ENCODE peak calls at places on chromosomes 4 and X, in four cellular contexts. Z, B, J and S are unnamed samples.

GRCh38 chr4:110840221-110840654 is 217.4 kb upstream of the PITX2 start:
- DNase-seq in Z (peak; percentile 72), J (no peak), B (no peak), S (no peak)

GRCh38 chr4:128715616-128716015 is 93.9 kb upstream of the JADE1 start:
- DNase-seq in J (no peak), B (no peak), Z (peak; percentile 77), S (no peak)

GRCh38 chr4:10403633-10404445 is 53.4 kb downstream of the ZNF518B start:
- DNase-seq in J (peak; percentile 1), B (peak; percentile 53), Z (peak; percentile 30), S (no peak)

GRCh38 chrX:136780738-136781137 is at the start of gene ARHGEF6:
- DNase-seq in B (no peak), Z (no peak), J (no peak), S (no peak)

GRCh38 chr4:137283737-137284136 is 248.6 kb downstream of the PCDH18 start:
- DNase-seq in Z (peak; percentile 39), J (no peak), B (peak; percentile 30), S (no peak)

GRCh38 chrX:41603591-41603990 is 85.2 kb upstream of the GPR34 start:
- DNase-seq in B (no peak), Z (no peak), J (no peak), S (no peak)

GRCh38 chrX:30930143-30930542 is 41.1 kb upstream of the TAB3 start:
- DNase-seq in B (no peak), Z (no peak), J (no peak), S (no peak)

GRCh38 chr4:77600521-77601451 is 4.8 kb upstream of the CXCL13 start:
- DNase-seq in B (peak; percentile 59), Z (peak; percentile 29), J (no peak), S (peak; percentile 44)

GRCh38 chr4:174404677-174405076 is 117.6 kb downstream of the HPGD start:
- DNase-seq in B (no peak), Z (no peak), J (no peak), S (no peak)

GRCh38 chrX:2934715-2935363 is 5.7 kb upstream of the ARSD start:
- DNase-seq in J (no peak), B (no peak), Z (no peak), S (no peak)

GRCh38 chr4:80036306-80036705 is 36.7 kb downstream of the ANTXR2 start:
- DNase-seq in Z (no peak), J (no peak), B (peak; percentile 17), S (no peak)

GRCh38 chr4:62871057-62871456 is 1538.2 kb downstream of the TECRL start:
- DNase-seq in Z (no peak), J (no peak), B (peak; percentile 7), S (no peak)

GRCh38 chr4:157713342-157713741 is 459.5 kb downstream of the GASK1B start:
- DNase-seq in J (no peak), Z (no peak), B (peak; percentile 8), S (no peak)

GRCh38 chrX:46831620-46832327 is 5.1 kb upstream of the RP2 start:
- DNase-seq in B (no peak), Z (peak; percentile 72), J (no peak), S (no peak)

GRCh38 chr4:47287735-47288134 is 175.8 kb downstream of the COMMD8 start:
- DNase-seq in Z (peak; percentile 87), B (peak; percentile 58), J (no peak), S (no peak)

GRCh38 chr4:5979981-5980380 is 38.2 kb downstream of the C4orf50 start:
- DNase-seq in J (peak; percentile 56), Z (no peak), B (peak; percentile 81), S (peak; percentile 89)

GRCh38 chrX:150868625-150869024 is 29.8 kb downstream of the CD99L2 start:
- DNase-seq in J (no peak), Z (peak; percentile 74), B (no peak), S (no peak)

GRCh38 chrX:20173856-20174255 is 32.2 kb upstream of the EIF1AX start:
- DNase-seq in B (no peak), Z (no peak), J (no peak), S (no peak)

GRCh38 chrX:148361641-148362040 is 138.8 kb upstream of the AFF2 start:
- DNase-seq in B (no peak), J (no peak), Z (no peak), S (no peak)

GRCh38 chrX:149510386-149510785 is 5.3 kb upstream of the IDS start:
- DNase-seq in B (peak; percentile 43), Z (no peak), J (no peak), S (no peak)

GRCh38 chrX:46642145-46642544 is 68.6 kb downstream of the CHST7 start:
- DNase-seq in Z (peak; percentile 17), J (no peak), B (peak; percentile 43), S (no peak)

GRCh38 chr4:152090543-152090942 is 329.7 kb upstream of the GATB start:
- DNase-seq in B (peak; percentile 78), Z (peak; percentile 65), J (no peak), S (peak; percentile 36)

GRCh38 chr4:111991163-111991562 is 154.1 kb upstream of the FAM241A start:
- DNase-seq in J (no peak), B (no peak), Z (no peak), S (no peak)

GRCh38 chr4:12875640-12876243 is 608.4 kb downstream of the RAB28 start:
- DNase-seq in B (no peak), Z (no peak), J (no peak), S (no peak)

GRCh38 chrX:132615396-132616131 is 126.7 kb upstream of the MBNL3 start:
- DNase-seq in B (peak; percentile 70), J (peak; percentile 9), Z (peak; percentile 12), S (peak; percentile 57)

GRCh38 chr4:168796362-168797106 is 213.5 kb downstream of the CBR4 start:
- DNase-seq in J (no peak), B (no peak), Z (peak; percentile 88), S (no peak)

GRCh38 chrX:44400588-44400987 is 57.1 kb upstream of the EFHC2 start:
- DNase-seq in Z (peak; percentile 96), J (no peak), B (no peak), S (no peak)

GRCh38 chr4:7787681-7788141 is 151.9 kb downstream of the AFAP1 start:
- DNase-seq in Z (no peak), J (no peak), B (no peak), S (no peak)

GRCh38 chr4:184850431-184851199 is 24.8 kb upstream of the ACSL1 start:
- DNase-seq in J (no peak), B (no peak), Z (no peak), S (no peak)

GRCh38 chrX:18620349-18620748 is 51.6 kb downstream of the RS1 start:
- DNase-seq in B (peak; percentile 43), J (no peak), Z (no peak), S (no peak)

GRCh38 chrX:129115104-129115503 is 408.2 kb downstream of the SMARCA1 start:
- DNase-seq in Z (peak; percentile 8), J (no peak), B (peak; percentile 76), S (peak; percentile 66)

GRCh38 chr4:94588900-94589693 is 137.4 kb downstream of the PDLIM5 start:
- DNase-seq in B (no peak), J (no peak), Z (no peak), S (no peak)

GRCh38 chrX:15395794-15396193 is 11.6 kb upstream of the VEGFD start:
- DNase-seq in Z (no peak), J (no peak), B (no peak), S (no peak)

GRCh38 chr4:74370912-74371311 is 6.0 kb downstream of the EREG start:
- DNase-seq in Z (peak; percentile 64), J (no peak), B (peak; percentile 78), S (peak; percentile 61)

GRCh38 chr4:2515835-2516550 is 20.5 kb upstream of the FAM193A start:
- DNase-seq in Z (no peak), J (no peak), B (no peak), S (no peak)

GRCh38 chr4:180164799-180165198 is 2078.4 kb upstream of the TENM3 start:
- DNase-seq in J (no peak), Z (peak; percentile 88), B (no peak), S (no peak)
- H4K5ac ChIP-seq in J (no peak overlapping the region), Z (no peak overlapping the region), B (no peak overlapping the region), S (no peak overlapping the region)

DNA sequence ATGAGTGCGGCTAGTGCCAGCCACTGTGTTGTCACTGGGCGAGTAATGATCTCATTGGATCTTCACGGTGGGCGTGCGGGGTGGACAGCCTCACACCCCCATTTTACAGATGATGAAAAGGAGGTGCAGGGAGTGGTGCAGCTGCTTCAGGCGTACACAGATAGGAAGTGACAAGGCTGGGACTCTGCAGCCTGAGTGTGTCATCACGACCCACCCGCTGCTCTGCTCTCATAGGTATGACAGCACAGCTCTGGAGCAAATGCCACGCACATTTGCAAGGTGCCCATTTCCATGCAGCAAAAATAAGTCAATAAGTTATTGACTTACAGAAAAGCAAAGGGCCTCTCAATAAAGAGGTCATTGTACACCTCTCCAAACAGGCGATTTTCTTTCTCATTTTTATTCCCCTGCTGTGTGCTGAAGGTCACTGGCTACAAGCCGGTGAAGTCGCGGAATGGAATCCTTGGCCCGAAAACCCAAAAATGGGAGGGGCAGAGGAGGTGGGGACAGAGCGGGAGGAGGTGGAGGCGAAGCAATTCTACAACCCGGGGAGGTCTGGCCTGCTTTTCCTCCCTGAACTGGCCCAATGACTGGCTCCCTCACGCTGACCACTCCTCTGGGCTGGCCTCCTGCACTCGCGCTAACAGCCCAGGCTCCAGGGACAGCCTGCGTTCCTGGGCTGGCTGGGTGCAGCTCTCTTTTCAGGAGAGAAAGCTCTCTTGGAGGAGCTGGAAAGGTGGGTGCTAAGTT is at the start of gene SOD3:
- DNase-seq in Z (peak; percentile 86), B (peak; percentile 91), J (peak; percentile 53), S (peak; percentile 93)
- H4K8ac ChIP-seq in Z (peak within 1 kb of the TSS; percentile 81), B (no peak within 1 kb of the TSS), J (no peak within 1 kb of the TSS), S (no peak within 1 kb of the TSS)

GRCh38 chr4:154626793-154627484 is 14.5 kb upstream of the FGG start:
- DNase-seq in B (peak; percentile 86), J (peak; percentile 62), Z (peak; percentile 6), S (peak; percentile 88)

GRCh38 chr4:154634058-154634457 is 21.6 kb upstream of the FGG start:
- DNase-seq in J (no peak), B (no peak), Z (no peak), S (no peak)

DNA sequence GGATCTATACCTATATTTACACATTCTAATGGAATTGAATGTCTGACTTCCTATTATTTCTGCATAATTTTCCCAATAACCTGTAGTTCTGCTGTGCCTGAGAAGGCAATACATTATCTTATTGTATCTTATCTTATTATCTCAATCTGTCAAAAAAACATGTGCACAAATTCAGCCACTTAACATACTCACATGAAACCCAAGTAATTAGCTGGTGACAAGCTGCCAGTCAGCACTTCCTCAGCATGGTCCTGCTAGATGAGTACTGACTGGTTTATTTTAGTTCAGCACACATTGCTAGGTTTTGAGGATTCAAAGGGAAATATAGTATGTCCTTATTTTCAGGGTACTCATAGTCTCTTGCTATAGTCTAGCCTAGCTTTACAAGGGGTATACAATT is 17.9 kb upstream of the FGG start:
- DNase-seq in Z (no peak), B (no peak), J (no peak), S (no peak)
- H4K5ac ChIP-seq in Z (no peak overlapping the region), B (no peak overlapping the region), J (no peak overlapping the region), S (no peak overlapping the region)

GRCh38 chr4:40750461-40751258 is 905 bp downstream of the NSUN7 start:
- DNase-seq in J (peak; percentile 15), Z (no peak), B (peak; percentile 83), S (peak; percentile 42)
- H4K8ac ChIP-seq in J (peak overlapping the region; percentile 96), Z (no peak overlapping the region), B (no peak overlapping the region), S (no peak overlapping the region)